ENCODE peak calls at places on chromosomes 11 and 22, in six cellular contexts. E, Z, I, W, O and R are unnamed samples.

GRCh38 chr11:47971501-47971900 is 8.9 kb upstream of the PTPRJ start:
- DNase-seq in E (no peak), Z (no peak), I (no peak), W (no peak), O (no peak), R (no peak)

GRCh38 chr22:22201185-22201924 is 43.2 kb upstream of the VPREB1 start:
- DNase-seq in E (no peak), Z (peak), I (no peak), W (no peak), O (peak), R (no peak)

GRCh38 chr11:112605093-112605666 is 344.5 kb upstream of the PLET1 start:
- DNase-seq in E (peak), Z (no peak), I (no peak), W (peak), O (no peak), R (peak)

GRCh38 chr11:8382436-8383053 is 118.9 kb upstream of the LMO1 start:
- DNase-seq in E (peak), Z (peak), I (peak), W (peak), O (peak), R (no peak)

GRCh38 chr22:27866136-27867091 is 52.6 kb downstream of the PITPNB start:
- DNase-seq in E (peak), Z (peak), I (peak), W (peak), O (peak), R (peak)

GRCh38 chr22:32880906-32881596 is 79.5 kb downstream of the TIMP3 start:
- DNase-seq in E (no peak), Z (peak), I (peak), W (peak), O (peak), R (peak)

GRCh38 chr11:45662665-45663485 is 2.5 kb downstream of the CHST1 start:
- DNase-seq in E (peak), Z (peak), I (peak), W (peak), O (peak), R (peak)

GRCh38 chr11:73218106-73218829 is at the start of gene P2RY2:
- DNase-seq in E (peak), Z (peak), I (peak), W (no peak), O (peak), R (no peak)

GRCh38 chr11:79055866-79056632 is 384.8 kb downstream of the TENM4 start:
- DNase-seq in E (peak), Z (no peak), I (no peak), W (peak), O (peak), R (peak)

GRCh38 chr11:124518900-124519541 is 24.4 kb downstream of the OR8B12 start:
- DNase-seq in E (peak), Z (no peak), I (no peak), W (no peak), O (no peak), R (peak)

DNA sequence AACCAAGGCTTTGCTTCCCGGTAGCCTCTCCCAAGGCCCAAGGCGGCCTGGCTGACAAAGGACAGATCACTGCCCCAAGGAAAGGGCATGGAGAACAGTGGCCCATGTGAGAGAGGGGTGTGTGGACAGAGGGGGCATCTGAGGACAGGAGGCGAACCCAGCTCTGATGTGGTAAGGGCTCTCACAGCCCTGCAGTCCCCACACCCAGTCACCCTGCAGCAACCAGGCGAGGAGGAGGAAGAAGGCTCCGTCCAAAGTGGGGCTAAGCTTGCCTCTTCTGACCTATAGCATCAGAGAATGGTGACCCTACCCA is 50.3 kb downstream of the RPUSD4 start:
- DNase-seq in E (no peak), Z (no peak), I (no peak), W (no peak), O (no peak), R (no peak)
- H3K4me3 ChIP-seq in E (no peak), Z (no peak), I (no peak), W (no peak), O (no peak), R (no peak)

GRCh38 chr11:120401506-120401905 is 65.3 kb downstream of the ARHGEF12 start:
- DNase-seq in E (no peak), Z (peak), I (no peak), W (no peak), O (no peak), R (no peak)

GRCh38 chr11:120404495-120404894 is 68.3 kb downstream of the ARHGEF12 start:
- DNase-seq in E (no peak), Z (peak), I (no peak), W (no peak), O (no peak), R (no peak)

GRCh38 chr11:120400564-120401364 is 64.6 kb downstream of the ARHGEF12 start:
- DNase-seq in E (peak), Z (peak), I (peak), W (peak), O (peak), R (peak)

GRCh38 chr11:120399312-120399711 is 63.1 kb downstream of the ARHGEF12 start:
- DNase-seq in E (no peak), Z (no peak), I (no peak), W (no peak), O (peak), R (peak)

GRCh38 chr11:120403966-120404365 is 67.8 kb downstream of the ARHGEF12 start:
- DNase-seq in E (no peak), Z (no peak), I (no peak), W (no peak), O (peak), R (no peak)
- H3K4me3 ChIP-seq in E (no peak), Z (no peak), I (no peak), W (no peak), O (no peak), R (no peak)

GRCh38 chr11:46827995-46828394 is 18.1 kb downstream of the CKAP5 start:
- DNase-seq in E (peak), Z (no peak), I (no peak), W (peak), O (peak), R (peak)

DNA sequence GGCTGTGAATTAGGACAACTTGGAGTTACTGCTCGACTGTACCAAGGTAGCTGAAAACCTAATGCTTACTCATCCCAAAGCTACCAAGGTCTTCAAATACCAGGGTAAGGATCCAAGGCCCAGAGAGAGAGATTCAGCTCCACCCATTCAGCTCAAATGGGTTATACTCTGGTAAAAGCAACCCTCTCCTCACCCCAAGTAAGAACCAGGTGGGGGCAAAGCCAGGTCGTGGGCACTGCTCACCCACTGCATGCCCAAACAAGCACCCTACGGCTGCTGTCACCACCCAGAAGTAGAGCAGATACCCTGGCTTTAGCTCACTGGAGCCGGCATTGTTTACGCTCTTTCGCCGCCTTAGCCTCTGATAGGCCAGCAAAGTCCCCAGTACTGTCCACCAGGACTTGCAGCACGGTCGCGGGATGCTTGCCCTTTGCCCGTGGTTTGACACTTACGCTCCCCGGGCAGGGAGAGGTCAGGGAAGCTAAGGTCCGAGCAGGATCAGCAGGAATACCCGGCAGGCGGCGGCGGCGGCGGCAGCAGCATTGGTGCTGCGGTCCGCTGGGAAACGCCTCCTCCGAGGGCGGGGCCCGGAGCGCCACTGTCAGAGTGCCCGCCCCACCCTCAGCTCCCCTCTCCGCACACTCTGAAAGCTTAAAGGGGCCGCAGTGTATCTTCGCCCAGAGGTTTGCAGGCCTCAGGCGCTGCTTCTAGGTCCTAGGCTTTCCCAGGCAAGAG is 19.6 kb downstream of the CKAP5 start:
- DNase-seq in E (peak), Z (peak), I (peak), W (peak), O (peak), R (peak)
- H3K4me3 ChIP-seq in E (peak), Z (peak), I (peak), W (peak), O (peak), R (peak)

GRCh38 chr11:15710593-15711260 is 596.0 kb downstream of the INSC start:
- DNase-seq in E (no peak), Z (no peak), I (no peak), W (no peak), O (no peak), R (no peak)
- H3K4me3 ChIP-seq in E (no peak), Z (no peak), I (no peak), W (no peak), O (no peak), R (no peak)